ENCODE peak calls at places on chromosomes 7 and 10, in seven cellular contexts. M is hepatic stellate cell; Q is activated CD4-positive, alpha-beta T cell treated with anti-CD3 and anti-CD28 coated beads, Interleukin-2, amount 50 U/mL, for 1 hour; A is endothelial cell; W is T-helper 22 cell; E is amniotic stem cell; C is T-helper 2 cell. D is an unnamed sample.

GRCh38 chr7:155182406-155182970 is 112.4 kb downstream of the HTR5A start:
- DNase-seq in M (no peak), Q (no peak), A (no peak), W (no peak), E (no peak), C (no peak), D (no peak)

GRCh38 chr10:102646610-102647432 is 2.5 kb downstream of the TRIM8 start:
- DNase-seq in M (no peak), Q (peak; percentile 51), A (no peak), W (peak; percentile 20), E (no peak), C (peak; percentile 88), D (peak; percentile 60)

GRCh38 chr10:60524541-60524940 is 134.9 kb upstream of the ANK3 start:
- DNase-seq in M (no peak), Q (no peak), A (no peak), W (no peak), E (no peak), C (peak; percentile 27), D (no peak)

GRCh38 chr10:17730667-17731066 is 21.3 kb upstream of the TMEM236 start:
- DNase-seq in M (no peak), Q (no peak), A (no peak), W (no peak), E (no peak), C (no peak), D (peak; percentile 62)

GRCh38 chr10:61592581-61592980 is 70.1 kb upstream of the CABCOCO1 start:
- DNase-seq in M (no peak), Q (no peak), A (peak; percentile 15), W (no peak), E (no peak), C (peak; percentile 7), D (no peak)

GRCh38 chr10:92990615-92991014 is 70.0 kb upstream of the CYP26C1 start:
- DNase-seq in M (no peak), Q (no peak), A (no peak), W (no peak), E (no peak), C (peak; percentile 63), D (no peak)

GRCh38 chr10:62582098-62582705 is 208.0 kb downstream of the ZNF365 start:
- DNase-seq in M (no peak), Q (no peak), A (no peak), W (no peak), E (no peak), C (no peak), D (no peak)

GRCh38 chr10:13776861-13777301 is 190.1 kb downstream of the PRPF18 start:
- DNase-seq in M (no peak), Q (no peak), A (no peak), W (no peak), E (no peak), C (no peak), D (no peak)

GRCh38 chr7:27961255-27961654 is 219.3 kb downstream of the JAZF1 start:
- DNase-seq in M (no peak), Q (no peak), A (no peak), W (no peak), E (peak; percentile 61), C (no peak), D (no peak)

GRCh38 chr7:72019436-72019835 is 392.7 kb downstream of the CALN1 start:
- DNase-seq in M (no peak), Q (no peak), A (no peak), W (no peak), E (no peak), C (no peak), D (no peak)

D was measured in psoas muscle.